ENCODE peak calls at places on chromosomes 6 and 20, in four cellular contexts. One of them, this sample, is unnamed.

GRCh38 chr6:136069119-136069518 is 181.0 kb downstream of the MTFR2 start:
- DNase-seq in left ventricle myocardium inferior: no peak
- DNase-seq in fibroblast of pulmonary artery: peak; percentile 82
- DNase-seq in NCI-H2081: no peak
- DNase-seq in this sample: no peak

GRCh38 chr20:4130404-4131189 is 115.2 kb upstream of the RNF24 start:
- DNase-seq in left ventricle myocardium inferior: no peak
- DNase-seq in NCI-H2081: no peak
- DNase-seq in fibroblast of pulmonary artery: peak; percentile 41
- DNase-seq in this sample: peak; percentile 76

GRCh38 chr6:28810655-28811053 is 113.1 kb downstream of the TRIM27 start:
- DNase-seq in NCI-H2081: no peak
- DNase-seq in fibroblast of pulmonary artery: no peak
- DNase-seq in left ventricle myocardium inferior: no peak
- DNase-seq in this sample: no peak

GRCh38 chr6:106163446-106163965 is 77.4 kb downstream of the PRDM1 start:
- DNase-seq in NCI-H2081: no peak
- DNase-seq in fibroblast of pulmonary artery: peak; percentile 68
- DNase-seq in left ventricle myocardium inferior: no peak
- DNase-seq in this sample: peak; percentile 61

GRCh38 chr6:90190752-90191393 is 105.8 kb downstream of the BACH2 start:
- DNase-seq in left ventricle myocardium inferior: no peak
- DNase-seq in fibroblast of pulmonary artery: no peak
- DNase-seq in NCI-H2081: no peak
- DNase-seq in this sample: no peak

GRCh38 chr6:151730496-151730870 is 77.0 kb upstream of the ESR1 start:
- DNase-seq in left ventricle myocardium inferior: no peak
- DNase-seq in NCI-H2081: no peak
- DNase-seq in fibroblast of pulmonary artery: no peak
- DNase-seq in this sample: no peak

GRCh38 chr20:34791289-34792020 is 34.0 kb downstream of the NCOA6 start:
- DNase-seq in fibroblast of pulmonary artery: peak; percentile 60
- DNase-seq in NCI-H2081: peak; percentile 7
- DNase-seq in left ventricle myocardium inferior: no peak
- DNase-seq in this sample: no peak

GRCh38 chr20:56359212-56360132 is 698 bp downstream of the FAM210B start:
- DNase-seq in NCI-H2081: peak; percentile 24
- DNase-seq in fibroblast of pulmonary artery: peak; percentile 79
- DNase-seq in left ventricle myocardium inferior: peak; percentile 46
- DNase-seq in this sample: peak; percentile 20

GRCh38 chr20:44746367-44747165 is 901 bp downstream of the KCNK15 start:
- DNase-seq in NCI-H2081: peak; percentile 95
- DNase-seq in left ventricle myocardium inferior: no peak
- DNase-seq in fibroblast of pulmonary artery: no peak
- DNase-seq in this sample: no peak

GRCh38 chr6:19841181-19841580 is 4.0 kb downstream of the ID4 start:
- DNase-seq in NCI-H2081: peak; percentile 26
- DNase-seq in fibroblast of pulmonary artery: no peak
- DNase-seq in left ventricle myocardium inferior: no peak
- DNase-seq in this sample: no peak

GRCh38 chr6:30485236-30485635 is 4.1 kb upstream of the HLA-E start:
- DNase-seq in left ventricle myocardium inferior: no peak
- DNase-seq in fibroblast of pulmonary artery: no peak
- DNase-seq in NCI-H2081: no peak
- DNase-seq in this sample: no peak